ENCODE peak calls at places on chromosome 15, in eight cellular contexts. One of them, this sample, is unnamed.

GRCh38 chr15:31262143-31262530 is 64.5 kb upstream of the KLF13 start:
- DNase-seq in uterus: peak
- DNase-seq in astrocyte of the spinal cord: no peak
- DNase-seq in fibroblast of the aortic adventitia: no peak
- DNase-seq in psoas muscle: no peak
- DNase-seq in GM23338: no peak
- DNase-seq in CD8-positive, alpha-beta T cell: no peak
- DNase-seq in skeletal muscle cell: no peak
- DNase-seq in this sample: no peak

GRCh38 chr15:78617131-78617915 is 3.5 kb downstream of the CHRNA3 start:
- DNase-seq in astrocyte of the spinal cord: no peak
- DNase-seq in GM23338: no peak
- DNase-seq in uterus: no peak
- DNase-seq in skeletal muscle cell: no peak
- DNase-seq in psoas muscle: no peak
- DNase-seq in CD8-positive, alpha-beta T cell: no peak
- DNase-seq in fibroblast of the aortic adventitia: no peak
- DNase-seq in this sample: no peak

GRCh38 chr15:58475573-58476524 is 44.1 kb downstream of the LIPC start:
- DNase-seq in astrocyte of the spinal cord: peak
- DNase-seq in uterus: no peak
- DNase-seq in skeletal muscle cell: no peak
- DNase-seq in GM23338: no peak
- DNase-seq in fibroblast of the aortic adventitia: peak
- DNase-seq in CD8-positive, alpha-beta T cell: no peak
- DNase-seq in psoas muscle: no peak
- DNase-seq in this sample: peak

GRCh38 chr15:78461171-78461881 is 23.3 kb downstream of the IREB2 start:
- DNase-seq in psoas muscle: no peak
- DNase-seq in skeletal muscle cell: no peak
- DNase-seq in GM23338: peak
- DNase-seq in astrocyte of the spinal cord: peak
- DNase-seq in fibroblast of the aortic adventitia: no peak
- DNase-seq in uterus: no peak
- DNase-seq in CD8-positive, alpha-beta T cell: peak
- DNase-seq in this sample: no peak

GRCh38 chr15:90029024-90029423 is 27.9 kb downstream of the ZNF710 start:
- DNase-seq in fibroblast of the aortic adventitia: no peak
- DNase-seq in CD8-positive, alpha-beta T cell: no peak
- DNase-seq in uterus: no peak
- DNase-seq in GM23338: no peak
- DNase-seq in psoas muscle: no peak
- DNase-seq in astrocyte of the spinal cord: no peak
- DNase-seq in skeletal muscle cell: no peak
- DNase-seq in this sample: no peak

GRCh38 chr15:47296911-47297310 is 420.4 kb upstream of the SEMA6D start:
- DNase-seq in psoas muscle: no peak
- DNase-seq in fibroblast of the aortic adventitia: no peak
- DNase-seq in CD8-positive, alpha-beta T cell: no peak
- DNase-seq in astrocyte of the spinal cord: no peak
- DNase-seq in uterus: no peak
- DNase-seq in GM23338: no peak
- DNase-seq in skeletal muscle cell: no peak
- DNase-seq in this sample: no peak

GRCh38 chr15:101059381-101060341 is 140.5 kb downstream of the LRRK1 start:
- DNase-seq in psoas muscle: no peak
- DNase-seq in uterus: no peak
- DNase-seq in GM23338: no peak
- DNase-seq in CD8-positive, alpha-beta T cell: no peak
- DNase-seq in astrocyte of the spinal cord: no peak
- DNase-seq in fibroblast of the aortic adventitia: no peak
- DNase-seq in skeletal muscle cell: no peak
- DNase-seq in this sample: no peak

GRCh38 chr15:98583758-98584157 is 64.6 kb upstream of the IGF1R start:
- DNase-seq in psoas muscle: no peak
- DNase-seq in skeletal muscle cell: no peak
- DNase-seq in uterus: no peak
- DNase-seq in GM23338: no peak
- DNase-seq in CD8-positive, alpha-beta T cell: no peak
- DNase-seq in astrocyte of the spinal cord: no peak
- DNase-seq in fibroblast of the aortic adventitia: no peak
- DNase-seq in this sample: no peak

GRCh38 chr15:63476229-63476632 is 28.2 kb upstream of the USP3 start:
- DNase-seq in CD8-positive, alpha-beta T cell: no peak
- DNase-seq in fibroblast of the aortic adventitia: peak
- DNase-seq in skeletal muscle cell: peak
- DNase-seq in astrocyte of the spinal cord: peak
- DNase-seq in uterus: no peak
- DNase-seq in psoas muscle: no peak
- DNase-seq in GM23338: no peak
- DNase-seq in this sample: no peak

GRCh38 chr15:94607176-94607654 is 375.9 kb downstream of the MCTP2 start:
- DNase-seq in astrocyte of the spinal cord: no peak
- DNase-seq in skeletal muscle cell: no peak
- DNase-seq in uterus: peak
- DNase-seq in CD8-positive, alpha-beta T cell: no peak
- DNase-seq in GM23338: no peak
- DNase-seq in psoas muscle: no peak
- DNase-seq in fibroblast of the aortic adventitia: no peak
- DNase-seq in this sample: peak

GRCh38 chr15:78878356-78878755 is 5.7 kb downstream of the MORF4L1 start:
- DNase-seq in uterus: no peak
- DNase-seq in astrocyte of the spinal cord: peak
- DNase-seq in skeletal muscle cell: no peak
- DNase-seq in CD8-positive, alpha-beta T cell: no peak
- DNase-seq in GM23338: no peak
- DNase-seq in fibroblast of the aortic adventitia: no peak
- DNase-seq in psoas muscle: no peak
- DNase-seq in this sample: no peak

GRCh38 chr15:43403616-43404015 is 32.7 kb downstream of the TUBGCP4 start:
- DNase-seq in skeletal muscle cell: no peak
- DNase-seq in GM23338: no peak
- DNase-seq in uterus: no peak
- DNase-seq in fibroblast of the aortic adventitia: no peak
- DNase-seq in psoas muscle: no peak
- DNase-seq in CD8-positive, alpha-beta T cell: no peak
- DNase-seq in astrocyte of the spinal cord: no peak
- DNase-seq in this sample: no peak

GRCh38 chr15:59232476-59232875 is 25.8 kb downstream of the LDHAL6B start:
- DNase-seq in uterus: no peak
- DNase-seq in GM23338: no peak
- DNase-seq in astrocyte of the spinal cord: peak
- DNase-seq in skeletal muscle cell: peak
- DNase-seq in fibroblast of the aortic adventitia: peak
- DNase-seq in psoas muscle: no peak
- DNase-seq in CD8-positive, alpha-beta T cell: no peak
- DNase-seq in this sample: no peak

GRCh38 chr15:62880278-62880677 is 162.3 kb upstream of the TPM1 start:
- DNase-seq in uterus: no peak
- DNase-seq in fibroblast of the aortic adventitia: peak
- DNase-seq in CD8-positive, alpha-beta T cell: no peak
- DNase-seq in GM23338: no peak
- DNase-seq in skeletal muscle cell: no peak
- DNase-seq in psoas muscle: no peak
- DNase-seq in astrocyte of the spinal cord: no peak
- DNase-seq in this sample: no peak

GRCh38 chr15:78909160-78909695 is 35.6 kb downstream of the CTSH start:
- DNase-seq in CD8-positive, alpha-beta T cell: no peak
- DNase-seq in skeletal muscle cell: no peak
- DNase-seq in GM23338: no peak
- DNase-seq in uterus: no peak
- DNase-seq in astrocyte of the spinal cord: no peak
- DNase-seq in fibroblast of the aortic adventitia: no peak
- DNase-seq in psoas muscle: no peak
- DNase-seq in this sample: no peak

GRCh38 chr15:50145451-50145872 is 26.4 kb upstream of the ATP8B4 start:
- DNase-seq in astrocyte of the spinal cord: peak
- DNase-seq in skeletal muscle cell: no peak
- DNase-seq in fibroblast of the aortic adventitia: peak
- DNase-seq in uterus: peak
- DNase-seq in psoas muscle: no peak
- DNase-seq in CD8-positive, alpha-beta T cell: no peak
- DNase-seq in GM23338: peak
- DNase-seq in this sample: no peak

GRCh38 chr15:75207618-75208500 is 6.2 kb downstream of the C15orf39 start:
- DNase-seq in fibroblast of the aortic adventitia: no peak
- DNase-seq in psoas muscle: no peak
- DNase-seq in uterus: no peak
- DNase-seq in CD8-positive, alpha-beta T cell: no peak
- DNase-seq in astrocyte of the spinal cord: no peak
- DNase-seq in GM23338: no peak
- DNase-seq in skeletal muscle cell: no peak
- DNase-seq in this sample: no peak

GRCh38 chr15:92494791-92495190 is 101.1 kb downstream of the ST8SIA2 start:
- DNase-seq in astrocyte of the spinal cord: peak
- DNase-seq in uterus: no peak
- DNase-seq in skeletal muscle cell: no peak
- DNase-seq in fibroblast of the aortic adventitia: no peak
- DNase-seq in CD8-positive, alpha-beta T cell: no peak
- DNase-seq in psoas muscle: no peak
- DNase-seq in GM23338: no peak
- DNase-seq in this sample: no peak

DNA sequence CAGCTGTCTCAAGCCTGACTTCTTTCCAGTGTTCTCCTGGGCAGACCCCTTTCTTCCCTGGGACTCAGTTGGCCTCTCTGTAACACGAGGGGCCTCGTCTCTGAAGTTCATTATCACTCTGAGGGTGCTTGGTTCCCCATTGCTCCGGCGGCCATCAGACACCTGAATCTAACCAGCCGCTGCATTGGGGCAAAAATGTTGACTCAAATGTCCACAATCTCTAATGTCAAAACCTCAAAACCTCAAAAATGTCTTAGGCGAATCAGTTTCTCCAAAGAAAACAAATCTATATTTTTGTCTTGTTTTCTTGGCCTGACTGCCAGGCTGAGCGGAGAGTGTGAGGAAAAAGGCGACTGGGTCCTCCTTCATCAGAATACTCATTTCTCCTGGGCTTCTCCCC is 220.7 kb downstream of the VPS13C start:
- DNase-seq in CD8-positive, alpha-beta T cell: no peak
- DNase-seq in psoas muscle: no peak
- DNase-seq in GM23338: no peak
- DNase-seq in uterus: no peak
- DNase-seq in skeletal muscle cell: no peak
- DNase-seq in astrocyte of the spinal cord: peak
- DNase-seq in fibroblast of the aortic adventitia: peak
- DNase-seq in this sample: no peak
- H3K4me3 ChIP-seq in CD8-positive, alpha-beta T cell: no peak
- H3K4me3 ChIP-seq in psoas muscle: no peak
- H3K4me3 ChIP-seq in GM23338: no peak
- H3K4me3 ChIP-seq in uterus: no peak
- H3K4me3 ChIP-seq in skeletal muscle cell: no peak
- H3K4me3 ChIP-seq in astrocyte of the spinal cord: no peak
- H3K4me3 ChIP-seq in fibroblast of the aortic adventitia: no peak
- H3K4me3 ChIP-seq in this sample: no peak

GRCh38 chr15:69450968-69451695 is 1.5 kb upstream of the RPLP1 start:
- DNase-seq in skeletal muscle cell: no peak
- DNase-seq in fibroblast of the aortic adventitia: no peak
- DNase-seq in CD8-positive, alpha-beta T cell: no peak
- DNase-seq in psoas muscle: no peak
- DNase-seq in GM23338: no peak
- DNase-seq in astrocyte of the spinal cord: no peak
- DNase-seq in uterus: no peak
- DNase-seq in this sample: peak
- H3K4me3 ChIP-seq in skeletal muscle cell: no peak
- H3K4me3 ChIP-seq in fibroblast of the aortic adventitia: no peak
- H3K4me3 ChIP-seq in CD8-positive, alpha-beta T cell: peak
- H3K4me3 ChIP-seq in psoas muscle: no peak
- H3K4me3 ChIP-seq in GM23338: peak
- H3K4me3 ChIP-seq in astrocyte of the spinal cord: no peak
- H3K4me3 ChIP-seq in uterus: no peak
- H3K4me3 ChIP-seq in this sample: no peak

DNA sequence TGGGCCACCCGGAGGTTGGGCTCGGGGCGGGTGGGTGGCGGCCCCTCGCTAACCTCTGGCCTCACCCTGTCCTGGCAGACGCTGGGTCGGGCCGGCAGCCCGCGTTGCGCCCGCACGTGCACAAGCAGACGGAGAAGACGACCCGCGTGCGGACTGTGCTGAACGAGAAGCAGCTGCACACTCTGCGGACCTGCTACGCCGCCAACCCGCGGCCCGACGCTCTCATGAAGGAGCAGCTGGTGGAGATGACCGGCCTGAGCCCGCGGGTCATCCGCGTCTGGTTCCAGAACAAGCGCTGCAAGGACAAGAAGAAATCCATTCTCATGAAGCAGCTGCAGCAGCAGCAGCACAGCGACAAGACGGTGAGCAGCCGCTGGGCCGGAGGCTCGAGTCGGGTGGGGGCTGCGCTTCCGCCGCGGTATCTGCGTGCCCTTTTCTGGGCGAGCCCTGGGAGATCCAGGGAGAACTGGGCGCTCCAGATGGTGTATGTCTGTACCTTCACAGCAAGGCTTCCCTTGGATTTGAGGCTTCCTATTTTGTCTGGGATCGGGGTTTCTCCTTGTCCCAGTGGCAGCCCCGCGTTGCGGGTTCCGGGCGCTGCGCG is 3.7 kb downstream of the ISL2 start:
- DNase-seq in astrocyte of the spinal cord: peak
- DNase-seq in CD8-positive, alpha-beta T cell: no peak
- DNase-seq in GM23338: peak
- DNase-seq in uterus: no peak
- DNase-seq in psoas muscle: peak
- DNase-seq in fibroblast of the aortic adventitia: peak
- DNase-seq in skeletal muscle cell: no peak
- DNase-seq in this sample: peak
- H3K4me3 ChIP-seq in astrocyte of the spinal cord: no peak
- H3K4me3 ChIP-seq in CD8-positive, alpha-beta T cell: peak
- H3K4me3 ChIP-seq in GM23338: peak
- H3K4me3 ChIP-seq in uterus: no peak
- H3K4me3 ChIP-seq in psoas muscle: peak
- H3K4me3 ChIP-seq in fibroblast of the aortic adventitia: peak
- H3K4me3 ChIP-seq in skeletal muscle cell: peak
- H3K4me3 ChIP-seq in this sample: peak

DNA sequence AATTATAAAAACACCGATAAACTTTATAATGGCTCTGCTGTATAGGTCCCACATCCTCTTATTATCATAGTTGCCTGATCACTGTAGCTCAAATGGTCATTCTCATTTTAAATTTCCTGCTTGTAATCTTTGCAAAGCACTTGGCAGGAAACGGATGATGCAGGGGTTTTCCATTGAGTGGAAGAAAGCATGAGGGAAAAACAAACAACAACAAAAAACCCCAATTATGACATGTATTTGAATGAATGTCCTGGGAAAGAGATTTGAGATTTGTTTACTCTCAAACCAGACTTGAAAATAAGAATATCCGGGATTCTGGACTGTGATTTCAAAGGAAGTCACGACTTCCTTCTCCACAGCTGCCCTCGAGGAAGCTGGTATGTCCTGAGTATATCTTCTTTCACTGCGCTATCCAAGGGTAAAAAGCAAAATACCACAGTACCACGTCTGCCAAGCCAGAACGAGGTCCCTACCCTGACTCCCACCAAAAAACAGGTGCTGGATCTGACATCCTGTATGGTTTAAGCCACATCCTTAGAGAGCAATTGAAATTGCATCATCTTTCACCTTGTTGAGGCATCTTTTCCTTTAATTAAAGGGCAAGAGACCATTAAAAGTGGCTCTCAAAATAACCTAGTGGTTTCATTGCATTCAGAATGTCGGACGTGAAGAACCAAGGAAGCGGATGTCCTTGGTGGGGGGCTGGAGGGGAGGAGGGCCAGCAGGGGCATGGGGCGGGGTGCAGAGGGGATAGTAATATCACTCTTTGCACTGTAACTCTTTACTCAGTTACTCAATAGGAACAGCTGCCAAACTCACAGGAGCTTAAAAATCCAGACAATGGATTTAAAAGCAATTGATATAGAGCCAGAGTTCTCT is 13.5 kb upstream of the TIPIN start:
- DNase-seq in skeletal muscle cell: peak
- DNase-seq in uterus: no peak
- DNase-seq in fibroblast of the aortic adventitia: peak
- DNase-seq in astrocyte of the spinal cord: peak
- DNase-seq in psoas muscle: no peak
- DNase-seq in GM23338: peak
- DNase-seq in CD8-positive, alpha-beta T cell: no peak
- DNase-seq in this sample: no peak
- H3K4me3 ChIP-seq in skeletal muscle cell: peak
- H3K4me3 ChIP-seq in uterus: no peak
- H3K4me3 ChIP-seq in fibroblast of the aortic adventitia: no peak
- H3K4me3 ChIP-seq in astrocyte of the spinal cord: no peak
- H3K4me3 ChIP-seq in psoas muscle: peak
- H3K4me3 ChIP-seq in GM23338: no peak
- H3K4me3 ChIP-seq in CD8-positive, alpha-beta T cell: peak
- H3K4me3 ChIP-seq in this sample: peak